ENCODE peak calls at places on chromosomes 12 and 14, in five cellular contexts. J is breast epithelium, N is body of pancreas, P is H1, D is tibial nerve. Q is an unnamed sample.

GRCh38 chr12:45425426-45425825 is 209.5 kb downstream of the ANO6 start:
- DNase-seq in J (no peak), N (no peak), P (no peak), D (no peak), Q (no peak)

GRCh38 chr12:32896438-32897275 is at the start of gene PKP2:
- DNase-seq in J (peak; percentile 77), N (peak; percentile 95), P (peak; percentile 83), D (peak; percentile 21), Q (peak; percentile 18)

GRCh38 chr14:89429206-89430091 is 12.4 kb upstream of the FOXN3 start:
- DNase-seq in J (no peak), N (no peak), P (no peak), D (no peak), Q (no peak)

GRCh38 chr14:70947739-70948138 is 40.5 kb downstream of the PCNX1 start:
- DNase-seq in J (no peak), N (no peak), P (no peak), D (no peak), Q (no peak)

GRCh38 chr12:27177716-27178115 is 66.4 kb upstream of the STK38L start:
- DNase-seq in J (no peak), N (no peak), P (no peak), D (no peak), Q (no peak)

GRCh38 chr12:62604856-62605255 is 138.2 kb downstream of the MON2 start:
- DNase-seq in J (no peak), N (no peak), P (no peak), D (no peak), Q (no peak)

GRCh38 chr14:69882086-69882864 is 3.1 kb downstream of the SMOC1 start:
- DNase-seq in J (no peak), N (no peak), P (no peak), D (no peak), Q (no peak)

GRCh38 chr12:80837342-80837978 is 100.3 kb downstream of the LIN7A start:
- DNase-seq in J (no peak), N (peak; percentile 37), P (no peak), D (peak; percentile 21), Q (peak; percentile 70)

GRCh38 chr12:49942512-49942893 is 8.0 kb upstream of the AQP2 start:
- DNase-seq in J (peak; percentile 25), N (no peak), P (no peak), D (no peak), Q (no peak)

GRCh38 chr12:4268549-4269181 is 4.9 kb upstream of the CCND2 start:
- DNase-seq in J (no peak), N (no peak), P (no peak), D (no peak), Q (no peak)

GRCh38 chr12:107906719-107907118 is 132.2 kb downstream of the ASCL4 start:
- DNase-seq in J (no peak), N (no peak), P (no peak), D (no peak), Q (no peak)

GRCh38 chr12:107917912-107918800 is 143.7 kb downstream of the ASCL4 start:
- DNase-seq in J (no peak), N (peak; percentile 39), P (no peak), D (no peak), Q (peak; percentile 16)

GRCh38 chr12:107914460-107914977 is 140.0 kb downstream of the ASCL4 start:
- DNase-seq in J (no peak), N (no peak), P (no peak), D (no peak), Q (no peak)

DNA sequence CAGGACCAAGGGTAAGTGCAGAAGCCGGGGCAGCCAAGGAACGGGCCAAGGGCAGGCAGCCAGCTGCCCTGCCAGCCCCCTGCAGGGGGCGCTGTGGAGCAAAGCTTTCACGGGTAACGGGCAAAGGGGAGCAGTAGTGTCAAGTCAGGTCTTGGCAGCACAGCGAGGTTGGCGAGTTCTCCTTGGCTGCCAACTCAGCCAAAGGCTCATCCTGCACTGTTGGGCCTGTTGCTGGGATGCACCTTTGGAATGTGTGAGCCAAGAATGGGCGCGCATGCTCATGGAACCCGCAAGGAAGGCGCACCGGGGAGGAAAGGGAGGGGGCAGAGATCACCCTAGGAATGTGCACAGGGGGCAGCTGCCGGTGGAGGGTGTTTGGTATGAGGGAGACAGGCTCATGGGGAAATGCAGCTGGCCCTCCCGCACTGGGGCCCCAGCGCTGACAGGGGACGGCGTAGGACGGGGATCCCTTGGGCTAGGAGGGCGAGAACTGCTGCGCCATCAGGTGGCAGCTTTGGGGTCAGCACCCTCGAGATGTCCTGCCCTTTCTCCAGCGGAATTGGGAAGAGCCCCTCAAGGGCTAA is 138.0 kb downstream of the ASCL4 start:
- DNase-seq in J (peak; percentile 65), N (peak; percentile 52), P (peak; percentile 98), D (peak; percentile 18), Q (peak; percentile 56)
- H3K4me3 ChIP-seq in J (peak overlapping the region; percentile 47), N (no peak overlapping the region), P (peak overlapping the region; percentile 64), D (peak overlapping the region; percentile 8), Q (no peak overlapping the region)

GRCh38 chr14:31300296-31300695 is 92.7 kb upstream of the HECTD1 start:
- DNase-seq in J (no peak), N (no peak), P (no peak), D (no peak), Q (no peak)
- TF ChIP-seq CTCF in J (no peak), N (no peak), P (peak; percentile 53), D (no peak), Q (no peak)

DNA sequence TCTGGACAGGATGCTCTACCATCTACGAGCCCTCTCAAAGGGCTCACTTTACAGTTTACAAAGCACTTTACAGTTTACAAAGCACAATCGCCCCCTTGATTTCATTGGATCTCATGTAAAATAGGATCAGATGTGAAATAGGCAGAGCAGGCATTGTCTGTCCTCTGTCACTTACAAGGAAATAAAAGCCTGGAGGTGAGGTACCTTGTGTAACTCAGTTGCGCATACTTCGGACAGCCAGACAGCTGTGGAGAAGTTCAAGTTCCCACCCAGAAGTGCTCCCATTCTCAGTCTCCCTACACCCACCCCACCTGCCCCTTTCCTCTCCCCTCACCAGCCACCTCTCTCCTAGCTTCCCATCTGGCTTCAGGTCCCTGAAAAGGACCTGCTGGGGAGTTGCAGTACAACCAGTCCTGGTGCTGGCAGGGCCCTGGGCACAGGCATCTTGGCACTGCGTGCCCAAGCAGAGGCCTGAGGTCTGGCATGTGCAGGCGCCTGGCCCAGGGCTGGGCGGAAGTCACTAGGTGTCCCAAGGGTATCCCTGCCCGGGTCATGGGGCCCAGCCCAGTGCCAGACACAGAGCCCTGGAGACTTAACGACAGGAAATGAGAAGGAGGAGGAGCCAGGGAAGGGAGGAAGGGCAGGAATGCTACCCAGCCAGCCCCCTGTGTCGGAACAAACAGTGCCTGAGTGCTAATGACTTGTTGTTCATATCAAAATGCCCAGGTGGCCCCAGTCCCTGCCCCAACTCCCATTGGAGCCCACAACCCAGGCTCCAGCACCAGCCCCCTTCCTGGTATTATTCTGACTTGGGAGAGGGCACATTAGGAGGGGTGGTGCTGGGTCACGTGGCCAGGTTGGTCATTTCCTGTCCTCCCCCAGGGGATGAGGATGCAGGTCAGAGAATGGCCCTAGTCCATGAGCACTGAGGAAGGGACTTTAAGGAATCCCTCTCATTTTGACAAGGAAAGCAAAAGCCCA is 5.4 kb downstream of the RAPGEF3 start:
- DNase-seq in J (peak; percentile 85), N (peak; percentile 75), P (peak; percentile 64), D (no peak), Q (peak; percentile 64)
- TF ChIP-seq POLR2A in J (no peak), N (no peak), P (no peak), D (no peak), Q (no peak)

GRCh38 chr12:129984097-129984496 is 80.3 kb upstream of the TMEM132D start:
- DNase-seq in J (no peak), N (no peak), P (no peak), D (no peak), Q (no peak)
- H3K4me3 ChIP-seq in J (no peak overlapping the region), N (no peak overlapping the region), P (no peak overlapping the region), D (no peak overlapping the region), Q (no peak overlapping the region)

DNA sequence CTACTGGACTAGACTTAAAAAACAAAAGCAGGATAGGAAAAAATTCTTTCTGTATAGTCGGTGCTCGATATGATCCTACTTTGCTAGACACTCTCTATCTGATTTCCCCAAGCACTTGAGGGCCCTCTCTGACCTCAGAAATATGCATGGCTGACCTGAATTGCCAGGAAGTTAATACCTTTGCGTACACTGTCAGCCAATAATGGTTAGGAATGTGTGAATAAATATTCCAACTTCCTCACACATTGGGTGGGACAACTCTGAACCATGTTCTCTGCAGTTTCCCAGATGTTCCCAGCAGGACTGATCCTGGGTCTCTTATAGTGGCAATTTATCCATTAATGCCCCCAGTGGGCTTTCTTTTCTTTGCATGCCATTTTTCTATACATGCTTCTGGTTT is 20.5 kb upstream of the RPL10L start:
- DNase-seq in J (no peak), N (no peak), P (no peak), D (no peak), Q (no peak)
- TF ChIP-seq CTCF in J (no peak), N (no peak), P (no peak), D (no peak), Q (no peak)

GRCh38 chr12:104355630-104356029 is 52.1 kb downstream of the EID3 start:
- DNase-seq in J (no peak), N (no peak), P (peak; percentile 43), D (no peak), Q (peak; percentile 49)

GRCh38 chr12:104358353-104359003 is 54.9 kb downstream of the EID3 start:
- DNase-seq in J (no peak), N (peak; percentile 71), P (peak; percentile 74), D (peak; percentile 63), Q (peak; percentile 89)

GRCh38 chr12:104354868-104355570 is 51.5 kb downstream of the EID3 start:
- DNase-seq in J (no peak), N (no peak), P (peak; percentile 22), D (no peak), Q (no peak)

GRCh38 chr12:104357431-104357952 is 54.0 kb downstream of the EID3 start:
- DNase-seq in J (no peak), N (no peak), P (no peak), D (no peak), Q (peak; percentile 51)

GRCh38 chr12:104356231-104357115 is 52.9 kb downstream of the EID3 start:
- DNase-seq in J (no peak), N (no peak), P (no peak), D (no peak), Q (peak; percentile 48)
- TF ChIP-seq POLR2A in J (no peak), N (no peak), P (no peak), D (no peak), Q (no peak)

GRCh38 chr12:86265329-86265695 is 9.1 kb upstream of the MGAT4C start:
- DNase-seq in J (no peak), N (no peak), P (no peak), D (no peak), Q (no peak)
- H3K4me3 ChIP-seq in J (peak overlapping the region; percentile 63), N (no peak overlapping the region), P (no peak overlapping the region), D (no peak overlapping the region), Q (no peak overlapping the region)

Q was measured in adrenal gland.